ENCODE peak calls at places on chromosomes 5 and 9, in ten cellular contexts. N is neural crest cell; U is heart left ventricle; W is midbrain; G is cardiac fibroblast; A is nucleus accumbens; F is SW480; D is activated T-cell treated with anti-CD3 and anti-CD28 coated beads, Interleukin-2, amount 50 U/mL, for 1 hour; P is T-helper 22 cell; X is activated gamma-delta T cell treated with anti-CD3 and anti-CD28 coated beads, Interleukin-2, amount 50 U/mL, for 16 hours. B is an unnamed sample.

GRCh38 chr5:123441408-123441807 is 18.2 kb upstream of the CEP120 start:
- DNase-seq in N (no peak), U (no peak), P (no peak), X (no peak), F (no peak), W (no peak), G (no peak), A (no peak), D (no peak), B (no peak)

GRCh38 chr9:88871669-88872068 is 119.6 kb upstream of the S1PR3 start:
- DNase-seq in A (no peak), P (no peak), G (no peak), D (no peak), W (no peak), X (no peak), N (no peak), U (no peak), F (no peak), B (no peak)

GRCh38 chr5:168359820-168360460 is 68.5 kb downstream of the WWC1 start:
- DNase-seq in D (no peak), X (no peak), A (no peak), G (no peak), N (no peak), W (no peak), P (no peak), U (no peak), F (no peak), B (no peak)

GRCh38 chr9:63859475-63860215 is 1425.4 kb downstream of the FOXD4L5 start:
- DNase-seq in X (peak; percentile 12), P (no peak), U (peak; percentile 20), W (no peak), F (no peak), N (no peak), A (no peak), G (peak; percentile 13), D (peak; percentile 52), B (no peak)

GRCh38 chr9:131396626-131397025 is 2.7 kb downstream of the PRRC2B start:
- DNase-seq in X (no peak), W (no peak), N (no peak), A (no peak), U (no peak), G (no peak), P (no peak), F (no peak), D (no peak), B (no peak)

GRCh38 chr5:58925627-58926545 is 343.0 kb downstream of the RAB3C start:
- DNase-seq in F (no peak), D (no peak), P (no peak), X (no peak), N (no peak), G (no peak), U (no peak), W (peak; percentile 67), A (no peak), B (no peak)

GRCh38 chr9:127078988-127079387 is 43.4 kb downstream of the ANGPTL2 start:
- DNase-seq in D (no peak), W (no peak), X (no peak), F (peak; percentile 10), G (no peak), U (no peak), P (no peak), N (no peak), A (no peak), B (no peak)

GRCh38 chr9:90102292-90102901 is 497.6 kb downstream of the GADD45G start:
- DNase-seq in G (peak; percentile 88), P (peak; percentile 57), N (peak; percentile 60), A (peak; percentile 26), F (peak; percentile 89), X (peak; percentile 43), D (peak; percentile 69), U (peak; percentile 80), W (peak; percentile 77), B (peak; percentile 17)

GRCh38 chr5:135891280-135891679 is 4.4 kb downstream of the IL9 start:
- DNase-seq in N (no peak), D (no peak), X (no peak), W (no peak), U (no peak), G (peak; percentile 65), P (no peak), A (no peak), F (no peak), B (no peak)

GRCh38 chr9:14027114-14027812 is 286.7 kb downstream of the NFIB start:
- DNase-seq in F (no peak), G (peak; percentile 28), U (peak; percentile 74), N (no peak), P (no peak), D (no peak), X (no peak), W (no peak), A (no peak), B (no peak)

GRCh38 chr9:79764377-79764776 is 192.6 kb downstream of the TLE4 start:
- DNase-seq in N (no peak), P (no peak), W (no peak), X (no peak), A (no peak), G (peak; percentile 85), U (peak; percentile 30), F (no peak), D (no peak), B (no peak)

GRCh38 chr5:41751867-41752266 is 118.4 kb downstream of the OXCT1 start:
- DNase-seq in W (no peak), N (no peak), G (no peak), F (no peak), X (no peak), U (no peak), D (no peak), A (no peak), P (no peak), B (no peak)

GRCh38 chr9:134066923-134067851 is 639 bp downstream of the BRD3 start:
- DNase-seq in D (peak; percentile 61), N (peak; percentile 34), F (peak; percentile 11), P (peak; percentile 42), G (peak; percentile 40), X (peak; percentile 22), A (no peak), U (peak; percentile 45), W (peak; percentile 41), B (no peak)

B was measured in esophagus squamous epithelium.